ENCODE peak calls at places on chromosomes 5 and 9, in six cellular contexts. V, R, T, E, G and J are unnamed samples.

GRCh38 chr9:83020864-83021263 is 42.1 kb downstream of the RASEF start:
- DNase-seq in V (no peak), R (no peak), T (no peak), E (no peak), G (no peak), J (no peak)

GRCh38 chr5:19555436-19555835 is 432.6 kb downstream of the CDH18 start:
- DNase-seq in V (no peak), R (no peak), T (no peak), E (no peak), G (no peak), J (no peak)

GRCh38 chr9:105510024-105510423 is 47.9 kb upstream of the FKTN start:
- DNase-seq in V (peak; percentile 89), R (no peak), T (peak; percentile 76), E (no peak), G (no peak), J (no peak)

GRCh38 chr5:43314724-43315123 is 1.5 kb upstream of the HMGCS1 start:
- DNase-seq in V (no peak), R (no peak), T (peak; percentile 29), E (peak; percentile 53), G (no peak), J (no peak)

GRCh38 chr5:64899838-64900237 is 131.1 kb downstream of the CWC27 start:
- DNase-seq in V (no peak), R (no peak), T (no peak), E (no peak), G (no peak), J (no peak)

GRCh38 chr5:172644229-172644628 is 3.2 kb downstream of the NEURL1B start:
- DNase-seq in V (no peak), R (no peak), T (no peak), E (no peak), G (no peak), J (no peak)

GRCh38 chr9:115133649-115134048 is 15.7 kb upstream of the TNC start:
- DNase-seq in V (peak; percentile 97), R (no peak), T (peak; percentile 94), E (no peak), G (no peak), J (no peak)

GRCh38 chr5:173235499-173236394 is 741 bp upstream of the NKX2-5 start:
- DNase-seq in V (no peak), R (no peak), T (peak; percentile 37), E (no peak), G (no peak), J (peak; percentile 64)

GRCh38 chr9:69090943-69091342 is 55.4 kb downstream of the FXN start:
- DNase-seq in V (no peak), R (no peak), T (no peak), E (no peak), G (no peak), J (no peak)

GRCh38 chr9:7376838-7377237 is 422.7 kb downstream of the DMAC1 start:
- DNase-seq in V (no peak), R (no peak), T (no peak), E (no peak), G (no peak), J (no peak)

GRCh38 chr5:61626639-61627282 is 294.7 kb downstream of the ZSWIM6 start:
- DNase-seq in V (no peak), R (no peak), T (no peak), E (no peak), G (no peak), J (no peak)

GRCh38 chr5:14449052-14449661 is 132.4 kb upstream of the OTULINL start:
- DNase-seq in V (peak; percentile 86), R (no peak), T (peak; percentile 97), E (peak; percentile 83), G (no peak), J (no peak)

GRCh38 chr5:76062502-76062901 is 20.7 kb upstream of the SV2C start:
- DNase-seq in V (no peak), R (no peak), T (no peak), E (no peak), G (no peak), J (no peak)

GRCh38 chr5:126805108-126805507 is 28.2 kb downstream of the LMNB1 start:
- DNase-seq in V (peak; percentile 59), R (no peak), T (no peak), E (no peak), G (no peak), J (no peak)

GRCh38 chr9:127921592-127922120 is 4.8 kb upstream of the ST6GALNAC4 start:
- DNase-seq in V (no peak), R (no peak), T (peak; percentile 58), E (peak; percentile 76), G (no peak), J (peak; percentile 75)

GRCh38 chr5:72523960-72524582 is 16.9 kb upstream of the ZNF366 start:
- DNase-seq in V (peak; percentile 88), R (no peak), T (peak; percentile 82), E (peak; percentile 81), G (no peak), J (no peak)

GRCh38 chr5:178786859-178787499 is 56.5 kb upstream of the ZNF354A start:
- DNase-seq in V (peak; percentile 58), R (no peak), T (peak; percentile 6), E (peak; percentile 96), G (no peak), J (no peak)

GRCh38 chr9:106432631-106433030 is 430.3 kb upstream of the ZNF462 start:
- DNase-seq in V (no peak), R (no peak), T (no peak), E (no peak), G (no peak), J (no peak)

GRCh38 chr5:172789687-172790495 is 18.9 kb upstream of the DUSP1 start:
- DNase-seq in V (no peak), R (no peak), T (peak; percentile 55), E (no peak), G (no peak), J (peak; percentile 28)

GRCh38 chr5:56456002-56456401 is 222.9 kb upstream of the ANKRD55 start:
- DNase-seq in V (peak; percentile 76), R (no peak), T (peak; percentile 19), E (peak; percentile 11), G (no peak), J (no peak)

GRCh38 chr9:34653131-34653530 is 1.1 kb downstream of the IL11RA start:
- DNase-seq in V (peak; percentile 52), R (no peak), T (peak; percentile 59), E (no peak), G (no peak), J (no peak)

GRCh38 chr5:1216918-1217295 is 8.3 kb upstream of the SLC6A18 start:
- DNase-seq in V (no peak), R (no peak), T (no peak), E (no peak), G (no peak), J (no peak)

GRCh38 chr5:33068786-33069185 is 357.7 kb downstream of the NPR3 start:
- DNase-seq in V (peak; percentile 50), R (no peak), T (no peak), E (no peak), G (no peak), J (no peak)

GRCh38 chr9:136160939-136161610 is 42.4 kb upstream of the TMEM250 start:
- DNase-seq in V (no peak), R (no peak), T (no peak), E (no peak), G (no peak), J (no peak)

GRCh38 chr5:51382759-51383493 is at the start of gene ISL1:
- DNase-seq in V (peak; percentile 55), R (peak; percentile 91), T (peak; percentile 96), E (peak; percentile 74), G (no peak), J (peak; percentile 94)

GRCh38 chr5:143304836-143305475 is 98.5 kb downstream of the NR3C1 start:
- DNase-seq in V (no peak), R (no peak), T (no peak), E (no peak), G (no peak), J (no peak)

GRCh38 chr5:32002755-32003154 is 171.4 kb downstream of the GOLPH3 start:
- DNase-seq in V (no peak), R (no peak), T (no peak), E (no peak), G (no peak), J (no peak)

GRCh38 chr9:79639354-79639753 is 67.6 kb downstream of the TLE4 start:
- DNase-seq in V (peak; percentile 43), R (no peak), T (no peak), E (no peak), G (no peak), J (no peak)

GRCh38 chr9:12629091-12629490 is 64.1 kb upstream of the TYRP1 start:
- DNase-seq in V (no peak), R (no peak), T (no peak), E (no peak), G (no peak), J (no peak)

DNA sequence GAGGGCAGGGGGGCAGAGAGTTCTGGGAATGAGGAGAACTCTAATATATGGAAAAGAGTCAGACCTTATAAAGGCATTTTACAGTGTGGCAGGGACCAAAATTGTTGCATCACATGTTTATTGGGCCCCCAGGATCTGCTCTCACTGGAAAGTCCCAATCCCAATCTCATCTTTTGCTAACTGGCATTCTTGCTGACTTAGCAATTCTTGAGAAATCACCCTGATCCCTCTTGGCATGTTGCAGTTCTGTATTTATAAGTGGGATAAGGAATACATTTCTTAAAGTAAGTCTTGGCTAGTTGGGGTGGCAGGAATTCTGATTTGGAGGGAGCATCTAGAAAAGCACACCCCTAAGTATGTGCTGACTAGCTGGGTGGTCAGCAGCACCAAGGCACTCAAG is 104.4 kb upstream of the CXCL14 start:
- DNase-seq in V (no peak), R (no peak), T (no peak), E (no peak), G (no peak), J (no peak)
- H3K14ac ChIP-seq in V (no peak overlapping the region), R (no peak overlapping the region), T (no peak overlapping the region), E (no peak overlapping the region), G (no peak overlapping the region), J (no peak overlapping the region)

DNA sequence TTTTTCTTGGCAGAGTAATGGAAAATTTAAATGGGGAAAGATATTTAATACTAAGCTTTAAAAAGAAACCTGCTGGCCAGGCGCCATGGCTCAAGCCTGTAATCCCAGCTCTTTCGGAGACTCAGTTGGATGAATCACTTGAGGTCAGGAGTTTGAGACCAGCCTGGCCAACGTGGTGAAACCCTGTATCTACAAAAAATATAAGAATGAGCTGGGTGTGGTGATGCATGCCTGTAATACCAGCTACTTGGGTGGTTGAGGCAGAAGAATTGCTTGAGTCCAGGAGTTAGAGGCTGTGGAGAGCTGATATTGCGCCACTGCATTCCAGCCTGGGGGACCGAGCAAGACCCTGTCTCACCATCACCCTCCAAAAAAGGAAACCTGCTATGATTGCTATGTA is 32.8 kb downstream of the TUT7 start:
- DNase-seq in V (peak; percentile 84), R (no peak), T (peak; percentile 33), E (peak; percentile 80), G (no peak), J (no peak)
- H3K14ac ChIP-seq in V (no peak overlapping the region), R (no peak overlapping the region), T (no peak overlapping the region), E (no peak overlapping the region), G (no peak overlapping the region), J (no peak overlapping the region)

DNA sequence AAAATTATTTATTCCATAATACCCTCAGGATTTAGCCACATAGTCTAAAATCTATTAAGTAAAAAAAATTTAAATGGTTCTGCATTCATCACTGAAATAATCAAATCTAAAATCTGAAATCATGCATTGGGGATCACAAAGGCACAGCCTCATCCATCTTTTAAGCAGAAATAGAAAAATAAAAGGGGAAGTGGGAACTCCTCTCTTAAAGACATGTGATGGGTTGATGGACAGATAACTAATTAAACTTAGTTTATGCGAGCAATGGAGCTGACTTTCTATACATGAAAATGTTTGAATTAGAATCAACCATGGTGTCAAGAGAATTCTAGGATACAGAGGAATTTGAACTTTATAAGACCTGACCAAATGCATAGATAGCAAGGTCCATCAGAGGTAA is 170.5 kb downstream of the GABRB2 start:
- DNase-seq in V (no peak), R (no peak), T (no peak), E (no peak), G (no peak), J (no peak)
- H3K14ac ChIP-seq in V (no peak overlapping the region), R (no peak overlapping the region), T (no peak overlapping the region), E (no peak overlapping the region), G (no peak overlapping the region), J (no peak overlapping the region)

GRCh38 chr9:86368871-86369521 is 14.8 kb upstream of the TUT7 start:
- DNase-seq in V (peak; percentile 83), R (no peak), T (peak; percentile 85), E (peak; percentile 60), G (no peak), J (no peak)
- H3K14ac ChIP-seq in V (no peak overlapping the region), R (no peak overlapping the region), T (no peak overlapping the region), E (no peak overlapping the region), G (no peak overlapping the region), J (no peak overlapping the region)